ENCODE peak calls at places on chromosomes 16 and 17, in five cellular contexts. P is heart left ventricle, D is mammary epithelial cell, B is SK-N-SH, L is sigmoid colon. Y is an unnamed sample. For H3K4me1, the result is how much of the 10 kb centered on the place peaks cover.

GRCh38 chr17:72751746-72752145 is 340.7 kb downstream of the SLC39A11 start:
- DNase-seq in L (no peak), D (no peak), P (no peak), B (no peak), Y (no peak)

GRCh38 chr16:50839920-50840729 is 98.2 kb downstream of the CYLD start:
- DNase-seq in B (no peak), L (no peak), D (no peak), P (no peak), Y (no peak)

GRCh38 chr17:57875109-57876022 is 25.5 kb upstream of the MRPS23 start:
- DNase-seq in L (peak), D (peak), B (peak), P (peak), Y (peak)

GRCh38 chr17:6427284-6427781 is 7.6 kb downstream of the AIPL1 start:
- DNase-seq in L (no peak), P (no peak), D (peak), B (no peak), Y (no peak)

GRCh38 chr17:34816806-34817205 is 144.5 kb downstream of the CCT6B start:
- DNase-seq in L (no peak), D (no peak), P (no peak), B (no peak), Y (no peak)

GRCh38 chr16:72189865-72190371 is 18.0 kb upstream of the PMFBP1 start:
- DNase-seq in B (no peak), D (peak), P (no peak), L (no peak), Y (no peak)

GRCh38 chr16:67877064-67877463 is 4.2 kb downstream of the EDC4 start:
- DNase-seq in B (no peak), P (no peak), D (no peak), L (no peak), Y (no peak)

GRCh38 chr17:28622186-28622585 is 8.2 kb upstream of the RSKR start:
- DNase-seq in D (no peak), B (no peak), P (no peak), L (no peak), Y (no peak)

GRCh38 chr17:9924735-9925191 is 19.7 kb upstream of the RCVRN start:
- DNase-seq in L (no peak), D (peak), P (no peak), B (peak), Y (no peak)

GRCh38 chr17:51710289-51710979 is 448.1 kb downstream of the CA10 start:
- DNase-seq in B (no peak), D (no peak), L (no peak), P (no peak), Y (no peak)

GRCh38 chr17:79953335-79953734 is 82.3 kb downstream of the TBC1D16 start:
- DNase-seq in B (no peak), P (no peak), L (no peak), D (no peak), Y (no peak)

GRCh38 chr17:14297161-14297851 is 3.6 kb upstream of the HS3ST3B1 start:
- DNase-seq in B (peak), D (peak), P (peak), L (no peak), Y (peak)

GRCh38 chr17:83055911-83056582 is 23.4 kb upstream of the METRNL start:
- DNase-seq in B (no peak), P (peak), D (peak), L (peak), Y (peak)

GRCh38 chr17:42531455-42532354 is 4.3 kb upstream of the NAGLU start:
- DNase-seq in D (peak), P (peak), B (peak), L (peak), Y (peak)

DNA sequence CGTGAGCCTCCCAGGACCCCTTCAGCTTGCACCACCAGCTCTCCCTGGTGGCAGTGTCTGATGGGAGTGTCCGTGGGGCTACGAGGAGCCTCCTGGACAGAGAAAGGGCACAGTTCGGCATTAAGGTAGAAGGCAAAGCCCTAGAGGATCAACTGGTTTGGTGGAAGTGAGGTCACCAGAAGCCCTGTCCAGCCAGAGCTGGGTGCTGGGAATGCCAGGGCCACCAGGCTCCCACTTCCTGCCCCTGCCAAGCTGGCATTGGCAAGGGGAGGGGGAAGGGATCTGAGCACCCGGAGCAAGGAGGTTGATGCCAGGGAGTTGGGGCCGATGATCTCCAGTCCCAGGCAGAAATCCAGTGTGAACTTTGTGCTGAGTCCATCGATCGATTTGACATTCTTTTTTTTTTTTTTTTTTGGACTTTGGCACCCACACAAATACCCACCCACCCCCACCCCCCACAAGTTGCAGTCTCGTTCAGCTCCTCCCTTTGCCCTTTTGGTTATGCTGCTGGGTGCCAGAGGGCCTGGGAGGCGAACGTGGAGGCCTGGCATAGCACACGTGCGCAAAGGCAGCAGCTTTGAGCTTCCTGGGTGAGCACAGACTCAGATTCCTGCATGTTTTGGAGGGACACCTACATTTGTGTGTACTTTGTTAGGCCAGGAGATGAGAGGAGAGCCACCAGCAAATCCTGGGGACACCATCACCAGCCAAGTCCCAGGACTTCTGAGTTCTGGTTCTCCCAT is 2.1 kb downstream of the NHERF1 start:
- DNase-seq in P (peak), D (no peak), B (no peak), L (no peak), Y (no peak)
- H3K4me1 ChIP-seq in P (under half), D (under half), B (under half), L (under half), Y (under half)

GRCh38 chr16:28878083-28878926 is at the start of gene ATP2A1:
- DNase-seq in D (no peak), L (no peak), B (no peak), P (no peak), Y (no peak)
- H3K27ac ChIP-seq in D (no peak), L (no peak), B (peak), P (no peak), Y (no peak)

GRCh38 chr16:18979936-18980335 is 3.8 kb upstream of the TMC7 start:
- DNase-seq in P (no peak), D (no peak), L (no peak), B (no peak), Y (no peak)

GRCh38 chr16:18969050-18969854 is 14.5 kb upstream of the TMC7 start:
- DNase-seq in L (peak), D (peak), P (peak), B (peak), Y (peak)

GRCh38 chr16:18969855-18970240 is 13.9 kb upstream of the TMC7 start:
- DNase-seq in B (no peak), D (no peak), L (no peak), P (no peak), Y (no peak)

GRCh38 chr16:18975109-18975508 is 8.6 kb upstream of the TMC7 start:
- DNase-seq in D (no peak), L (no peak), P (no peak), B (no peak), Y (no peak)
- H3K4me1 ChIP-seq in D (under half), L (under half), P (under half), B (under half), Y (under half)

GRCh38 chr16:89354325-89354724 is 136.0 kb downstream of the ANKRD11 start:
- DNase-seq in L (no peak), P (peak), B (no peak), D (no peak), Y (peak)
- H3K27ac ChIP-seq in L (peak), P (no peak), B (no peak), D (no peak), Y (peak)

DNA sequence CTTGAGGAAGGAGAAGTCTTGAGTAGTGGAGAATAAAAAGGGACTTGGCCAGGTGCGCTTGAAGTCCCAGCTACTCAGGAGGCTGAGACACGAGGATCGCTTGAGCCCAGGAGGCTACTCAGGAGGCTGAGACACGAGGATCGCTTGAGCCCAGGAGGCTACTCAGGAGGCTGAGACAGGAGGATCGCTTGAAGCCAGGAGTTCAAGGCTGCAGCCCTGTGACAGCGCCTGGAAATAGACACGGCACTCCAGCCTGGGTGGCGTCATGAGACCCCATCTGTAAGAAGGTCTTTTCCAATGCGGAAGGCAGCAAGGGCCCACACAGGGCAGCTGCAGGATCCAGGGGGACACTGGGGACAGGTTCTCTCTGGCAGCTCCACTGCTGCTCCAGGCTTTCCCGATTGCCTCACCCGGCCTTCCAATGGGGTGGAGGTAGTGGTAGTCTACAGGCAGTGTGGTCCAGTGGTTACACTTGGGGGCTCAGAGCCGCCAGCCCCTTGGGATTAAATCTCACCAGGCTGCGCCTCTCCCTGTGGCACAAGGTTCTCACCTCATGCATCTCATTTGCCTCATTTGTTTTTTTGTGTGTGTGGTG is 143.4 kb downstream of the SEC14L1 start:
- DNase-seq in P (no peak), L (no peak), D (no peak), B (no peak), Y (no peak)
- H3K4me1 ChIP-seq in P (under half), L (half or more), D (half or more), B (half or more), Y (under half)

DNA sequence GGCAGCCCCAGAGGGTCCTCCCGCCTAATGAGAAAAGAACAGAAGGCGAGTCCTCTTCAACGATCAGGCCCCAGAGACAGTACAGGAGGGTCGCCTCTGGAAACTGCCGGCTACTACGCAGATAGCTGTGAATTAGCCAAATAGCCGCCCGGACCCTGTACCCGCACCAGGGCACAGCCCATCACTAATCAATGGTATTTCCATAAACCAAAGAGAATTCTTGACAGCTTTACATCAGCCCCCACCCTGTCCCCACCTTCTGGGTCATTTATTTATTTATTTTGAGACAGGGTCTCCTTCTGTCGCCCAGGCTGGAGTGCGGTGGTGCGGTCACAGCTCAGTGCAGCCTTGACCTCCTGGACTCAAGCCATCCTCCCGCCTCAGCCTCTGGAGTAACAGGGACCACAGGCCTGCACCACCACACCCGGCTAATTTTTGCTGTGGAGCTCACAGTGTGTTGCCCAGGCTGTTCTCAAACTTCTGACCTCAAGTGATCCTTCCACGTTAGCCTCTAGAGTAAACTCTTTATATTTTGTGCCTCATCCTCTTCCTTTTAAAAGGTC is 805 bp upstream of the CLCN7 start:
- DNase-seq in D (no peak), P (no peak), L (no peak), B (no peak), Y (no peak)
- H3K27ac ChIP-seq in D (peak), P (peak), L (peak), B (peak), Y (peak)

GRCh38 chr16:75074415-75074793 is 42.2 kb downstream of the LDHD start:
- DNase-seq in B (no peak), P (no peak), D (no peak), L (no peak), Y (no peak)

GRCh38 chr16:75070055-75070841 is 46.3 kb downstream of the LDHD start:
- DNase-seq in D (no peak), L (peak), P (peak), B (peak), Y (no peak)

GRCh38 chr16:75073551-75074414 is 42.8 kb downstream of the LDHD start:
- DNase-seq in L (no peak), D (no peak), P (no peak), B (no peak), Y (no peak)

GRCh38 chr16:75071621-75072020 is 45.0 kb downstream of the LDHD start:
- DNase-seq in P (no peak), L (no peak), B (no peak), D (no peak), Y (no peak)

GRCh38 chr16:75072239-75072947 is 44.2 kb downstream of the LDHD start:
- DNase-seq in P (no peak), D (no peak), L (no peak), B (no peak), Y (no peak)
- H3K4me1 ChIP-seq in P (under half), D (under half), L (under half), B (half or more), Y (under half)

GRCh38 chr16:24990803-24991202 is 24.4 kb downstream of the ARHGAP17 start:
- DNase-seq in L (no peak), P (no peak), B (no peak), D (no peak), Y (no peak)

GRCh38 chr16:24995033-24995432 is 20.1 kb downstream of the ARHGAP17 start:
- DNase-seq in B (no peak), P (no peak), L (no peak), D (no peak), Y (no peak)

GRCh38 chr16:24991349-24991748 is 23.8 kb downstream of the ARHGAP17 start:
- DNase-seq in P (no peak), D (no peak), B (no peak), L (no peak), Y (no peak)

GRCh38 chr16:24993722-24994686 is 21.2 kb downstream of the ARHGAP17 start:
- DNase-seq in L (no peak), D (peak), B (no peak), P (no peak), Y (no peak)

GRCh38 chr16:24992696-24993095 is 22.5 kb downstream of the ARHGAP17 start:
- DNase-seq in D (no peak), B (no peak), L (no peak), P (no peak), Y (no peak)
- H3K27ac ChIP-seq in D (no peak), B (no peak), L (no peak), P (peak), Y (no peak)

DNA sequence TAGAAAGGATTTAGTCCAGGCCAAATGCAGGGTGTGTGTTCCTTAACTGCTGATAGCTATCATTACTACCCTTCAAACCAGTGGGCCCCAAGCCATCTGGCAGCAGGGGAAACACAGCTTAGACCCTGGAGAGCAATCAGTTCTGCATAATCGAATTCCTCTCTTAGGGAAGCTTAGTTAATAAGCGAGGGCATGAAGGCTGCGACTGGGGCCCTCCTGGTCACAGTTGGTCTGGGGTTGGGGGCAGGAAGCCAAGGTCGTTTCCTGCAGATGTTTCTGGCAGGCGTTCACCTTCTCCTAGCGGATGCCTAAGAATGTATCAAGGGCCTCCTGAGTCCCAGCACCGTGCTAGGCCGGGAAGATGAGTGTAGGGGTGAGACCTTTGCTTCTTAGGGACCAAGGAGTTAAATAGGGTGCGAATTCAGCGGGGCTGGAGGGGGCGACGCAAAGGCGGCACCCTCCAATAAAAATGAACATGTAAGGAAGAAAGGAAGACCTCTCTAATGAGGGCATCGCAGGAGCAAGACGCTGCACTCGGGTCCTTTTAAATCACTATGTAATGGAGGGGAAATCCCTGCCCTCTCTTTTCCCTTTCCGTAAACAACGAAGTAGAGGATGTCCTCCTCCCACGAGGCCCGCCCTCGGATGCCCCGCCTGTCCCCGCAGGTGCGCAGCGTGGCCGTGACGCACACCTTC is 16.5 kb upstream of the EEF2K start:
- DNase-seq in D (peak), L (peak), B (peak), P (peak), Y (peak)
- H3K4me1 ChIP-seq in D (under half), L (under half), B (under half), P (under half), Y (under half)